ENCODE peak calls at places on chromosomes 12 and 14, in four cellular contexts. H is astrocyte, V is hepatocyte, D is GM23338. E is an unnamed sample. For H3K27me3, the result is how much of the 10 kb centered on the place peaks cover.

GRCh38 chr14:31109257-31109656 is 83.1 kb upstream of the STRN3 start:
- DNase-seq in V (no peak), D (no peak), H (no peak), E (no peak)

GRCh38 chr12:94531196-94531720 is 71.6 kb upstream of the CEP83 start:
- DNase-seq in V (no peak), D (no peak), H (no peak), E (no peak)

GRCh38 chr14:35222324-35222723 is 69.9 kb upstream of the PSMA6 start:
- DNase-seq in V (no peak), H (no peak), D (no peak), E (no peak)

GRCh38 chr12:122395319-122395718 is 27.1 kb downstream of the CLIP1 start:
- DNase-seq in V (no peak), D (no peak), H (peak), E (no peak)

GRCh38 chr14:101828038-101828437 is 66.5 kb downstream of the PPP2R5C start:
- DNase-seq in D (no peak), V (no peak), H (no peak), E (no peak)

GRCh38 chr12:42119085-42119633 is 25.5 kb downstream of the GXYLT1 start:
- DNase-seq in D (no peak), H (peak), V (no peak), E (no peak)

GRCh38 chr12:32483993-32484392 is 84.6 kb downstream of the FGD4 start:
- DNase-seq in V (no peak), H (no peak), D (no peak), E (no peak)

GRCh38 chr14:24670594-24670993 is 36.6 kb upstream of the GZMB start:
- DNase-seq in V (no peak), H (no peak), D (no peak), E (no peak)

GRCh38 chr14:99143793-99144192 is 128.2 kb downstream of the BCL11B start:
- DNase-seq in H (no peak), V (no peak), D (peak), E (peak)

GRCh38 chr12:114406326-114407033 is 536 bp upstream of the TBX5 start:
- DNase-seq in D (peak), H (no peak), V (no peak), E (no peak)

GRCh38 chr12:114408415-114408814 is 2.5 kb upstream of the TBX5 start:
- DNase-seq in H (no peak), V (no peak), D (no peak), E (no peak)

GRCh38 chr12:114408881-114409795 is 3.2 kb upstream of the TBX5 start:
- DNase-seq in H (no peak), D (peak), V (no peak), E (no peak)

GRCh38 chr12:114407034-114407420 is 1.1 kb upstream of the TBX5 start:
- DNase-seq in V (no peak), D (no peak), H (no peak), E (no peak)

GRCh38 chr12:114407566-114408411 is 1.8 kb upstream of the TBX5 start:
- DNase-seq in D (peak), V (peak), H (no peak), E (no peak)
- H3K4me2 ChIP-seq in D (peak), V (peak), H (no peak), E (no peak)

DNA sequence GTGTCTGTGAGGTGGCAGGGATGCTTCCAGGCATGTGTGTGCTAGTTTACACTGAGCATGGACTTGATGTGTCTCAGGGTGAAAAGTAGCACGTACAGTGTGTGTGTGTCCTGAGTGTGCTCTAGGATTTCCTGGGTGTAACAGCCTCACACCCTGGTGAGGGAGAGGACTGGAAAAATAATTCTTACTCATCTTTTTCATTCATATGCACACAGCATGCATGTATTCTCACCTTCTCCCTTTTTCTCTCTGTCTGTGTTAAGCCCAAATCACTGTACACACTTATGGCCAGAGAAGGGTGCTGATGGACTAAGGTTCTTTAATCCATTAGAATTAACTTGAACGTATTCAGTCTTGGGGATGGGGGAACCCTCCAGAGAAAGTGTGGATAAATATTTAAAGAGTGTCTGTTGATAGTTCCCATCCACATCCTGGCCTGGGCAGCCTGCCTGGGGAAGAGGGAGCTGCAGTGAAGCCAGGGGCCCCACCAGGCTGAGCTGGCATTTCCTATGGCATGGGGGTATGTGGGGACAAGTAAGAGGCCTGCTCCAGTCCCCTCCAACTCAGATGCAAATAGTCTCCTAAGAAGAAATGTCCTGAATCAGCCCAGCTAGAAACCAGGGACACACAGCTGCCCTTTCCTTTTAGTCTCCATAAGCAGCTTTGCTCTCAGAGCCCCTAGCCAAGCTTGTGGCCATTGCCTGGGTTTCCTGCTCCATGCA is 1.1 kb upstream of the HOXC8 start:
- DNase-seq in H (no peak), V (no peak), D (no peak), E (no peak)
- H3K27me3 ChIP-seq in H (half or more), V (half or more), D (half or more), E (half or more)

DNA sequence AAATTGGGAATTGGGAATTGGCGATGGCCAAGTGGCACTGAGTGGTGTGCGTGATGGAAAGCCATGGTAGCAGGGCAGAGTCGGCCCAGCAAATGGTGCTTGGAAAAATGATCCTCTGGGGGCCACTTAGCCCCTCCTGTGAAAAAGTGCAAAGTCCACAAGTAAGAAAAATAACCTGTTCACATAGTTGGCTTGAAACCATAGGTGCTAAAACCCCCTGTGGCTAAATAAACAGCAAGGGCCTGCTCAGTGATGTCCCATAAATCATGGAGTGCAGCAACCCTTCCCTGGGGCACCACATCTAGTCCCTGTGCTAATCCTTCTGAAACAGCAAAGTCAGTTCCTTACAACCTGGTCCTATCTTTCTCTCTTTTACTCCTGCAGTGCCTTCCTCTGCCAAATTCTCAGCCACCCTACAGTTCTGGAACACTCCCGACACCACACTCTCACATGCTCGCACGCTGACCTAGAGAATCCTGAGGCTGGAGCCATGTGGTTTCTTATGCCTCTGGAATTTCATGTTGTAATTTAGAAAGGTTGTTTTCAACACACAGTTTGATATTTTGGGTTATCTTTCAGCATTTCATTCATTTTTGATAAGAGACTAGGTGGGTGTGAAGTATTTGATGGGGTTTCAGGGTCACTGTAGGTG is 123.5 kb downstream of the SMOC1 start:
- DNase-seq in V (peak), D (no peak), H (peak), E (no peak)
- H3K4me2 ChIP-seq in V (no peak), D (no peak), H (no peak), E (no peak)

GRCh38 chr14:20658246-20658645 is 16.8 kb upstream of the OR6S1 start:
- DNase-seq in H (no peak), V (no peak), D (no peak), E (no peak)

GRCh38 chr14:20655851-20656250 is 14.4 kb upstream of the OR6S1 start:
- DNase-seq in H (no peak), V (no peak), D (peak), E (no peak)

GRCh38 chr14:20652996-20653975 is 11.8 kb upstream of the OR6S1 start:
- DNase-seq in H (peak), V (peak), D (peak), E (no peak)

GRCh38 chr14:20657216-20658211 is 16.0 kb upstream of the OR6S1 start:
- DNase-seq in D (peak), H (no peak), V (peak), E (no peak)

GRCh38 chr14:20656274-20656673 is 14.8 kb upstream of the OR6S1 start:
- DNase-seq in D (no peak), H (no peak), V (no peak), E (no peak)
- H3K27me3 ChIP-seq in D (under half), H (under half), V (half or more), E (under half)

GRCh38 chr12:12209675-12210074 is 57.2 kb downstream of the LRP6 start:
- DNase-seq in V (no peak), H (no peak), D (no peak), E (no peak)
- H3K4me2 ChIP-seq in V (no peak), H (no peak), D (no peak), E (no peak)

GRCh38 chr12:126891789-126892188 is 1375.2 kb upstream of the TMEM132C start:
- DNase-seq in H (no peak), D (peak), V (no peak), E (no peak)
- H3K27me3 ChIP-seq in H (under half), D (under half), V (under half), E (under half)

GRCh38 chr12:29545102-29545467 is 47.6 kb upstream of the OVCH1 start:
- DNase-seq in V (no peak), H (no peak), D (no peak), E (no peak)

GRCh38 chr12:29546000-29546399 is 48.5 kb upstream of the OVCH1 start:
- DNase-seq in V (no peak), D (peak), H (no peak), E (no peak)

GRCh38 chr12:29547844-29548243 is 50.4 kb upstream of the OVCH1 start:
- DNase-seq in H (no peak), V (no peak), D (no peak), E (no peak)

GRCh38 chr12:29544428-29545101 is 47.1 kb upstream of the OVCH1 start:
- DNase-seq in D (peak), H (no peak), V (no peak), E (no peak)

GRCh38 chr12:29547151-29547561 is 49.7 kb upstream of the OVCH1 start:
- DNase-seq in V (no peak), D (peak), H (peak), E (no peak)
- H3K4me2 ChIP-seq in V (no peak), D (no peak), H (peak), E (no peak)

DNA sequence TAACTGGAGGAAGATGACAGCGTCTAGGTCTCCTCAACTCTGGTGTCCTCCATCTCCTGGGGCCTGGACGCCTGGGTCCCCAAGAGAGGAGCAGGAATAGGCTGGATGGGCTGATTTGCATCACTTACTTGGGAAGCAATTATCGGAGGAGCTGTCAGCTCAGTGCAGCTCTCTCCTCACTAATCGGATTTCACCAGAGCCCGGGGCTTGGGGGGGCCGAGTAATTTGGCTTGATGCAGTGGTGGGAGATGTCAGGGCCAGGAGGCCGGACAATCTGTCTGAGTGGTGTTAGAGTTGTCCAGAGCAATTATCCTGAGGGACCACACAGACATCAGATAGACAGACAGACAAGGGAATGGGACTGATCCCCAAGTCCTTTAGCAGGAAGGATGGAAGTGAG is 4.7 kb upstream of the SMUG1 start:
- DNase-seq in V (no peak), D (no peak), H (no peak), E (no peak)
- H3K27me3 ChIP-seq in V (under half), D (half or more), H (under half), E (under half)

GRCh38 chr12:14710632-14711324 is 14.4 kb upstream of the GUCY2C start:
- DNase-seq in H (no peak), D (peak), V (no peak), E (no peak)

GRCh38 chr12:14716848-14717444 is 20.5 kb upstream of the GUCY2C start:
- DNase-seq in H (peak), V (peak), D (peak), E (peak)

GRCh38 chr12:14714437-14714836 is 18.0 kb upstream of the GUCY2C start:
- DNase-seq in H (no peak), D (peak), V (no peak), E (no peak)
- H3K4me2 ChIP-seq in H (no peak), D (peak), V (no peak), E (no peak)

E was measured in DND-41.